ENCODE peak calls at places on chromosomes 7 and 10, in four cellular contexts. F is dorsolateral prefrontal cortex, V is T-cell, E is tibial artery. B is an unnamed sample.
A peak's percentile ranks its signal among the peaks of the same experiment; 100 is the strongest.

GRCh38 chr7:152907042-152907761 is 147.7 kb downstream of the ACTR3B start:
- DNase-seq in E (no peak), F (no peak), V (no peak), B (no peak)

GRCh38 chr7:20113423-20114027 is 103.7 kb downstream of the MACC1 start:
- DNase-seq in E (no peak), V (no peak), F (no peak), B (no peak)

GRCh38 chr10:120562956-120563355 is 105.9 kb downstream of the PLPP4 start:
- DNase-seq in E (no peak), F (no peak), V (no peak), B (no peak)

GRCh38 chr10:72564596-72564995 is 61.3 kb downstream of the MICU1 start:
- DNase-seq in V (no peak), F (no peak), E (no peak), B (peak; percentile 59)

GRCh38 chr10:7797582-7797981 is 9.6 kb downstream of the ATP5F1C start:
- DNase-seq in E (no peak), V (no peak), F (no peak), B (peak; percentile 94)

GRCh38 chr10:4662576-4663161 is 163.3 kb upstream of the AKR1E2 start:
- DNase-seq in F (no peak), E (peak; percentile 29), V (no peak), B (peak; percentile 32)

GRCh38 chr7:25098096-25099046 is 26.7 kb downstream of the CYCS start:
- DNase-seq in F (peak; percentile 40), V (peak; percentile 48), E (peak; percentile 27), B (peak; percentile 80)

GRCh38 chr7:156614434-156615264 is 25.9 kb upstream of the RNF32 start:
- DNase-seq in V (no peak), F (no peak), E (no peak), B (no peak)

B was measured in cardiac fibroblast.